ENCODE peak calls at places on chromosome 18, in seven cellular contexts. G, U, O, L, Q, K and H are unnamed samples.

GRCh38 chr18:31041346-31042067 is 1.0 kb downstream of the DSC3 start:
- DNase-seq in U (no peak), L (peak; percentile 52), O (peak; percentile 40), Q (no peak), G (no peak), K (no peak), H (no peak)

GRCh38 chr18:10259934-10260333 is 194.5 kb upstream of the APCDD1 start:
- DNase-seq in G (no peak), O (no peak), U (peak; percentile 34), L (no peak), Q (no peak), K (no peak), H (no peak)

GRCh38 chr18:23593720-23594119 is 7.4 kb upstream of the NPC1 start:
- DNase-seq in K (no peak), G (no peak), O (no peak), U (peak; percentile 96), L (no peak), Q (no peak), H (no peak)

GRCh38 chr18:41009926-41010325 is 945.1 kb upstream of the PIK3C3 start:
- DNase-seq in L (no peak), O (no peak), U (no peak), Q (no peak), K (no peak), G (no peak), H (no peak)

GRCh38 chr18:56382541-56382940 is 255.9 kb downstream of the TXNL1 start:
- DNase-seq in G (no peak), Q (no peak), O (peak; percentile 54), U (no peak), L (no peak), K (peak; percentile 30), H (no peak)

GRCh38 chr18:13137939-13138821 is 80.4 kb upstream of the LDLRAD4 start:
- DNase-seq in K (peak; percentile 77), L (peak; percentile 77), U (no peak), G (no peak), Q (peak; percentile 30), O (no peak), H (peak; percentile 28)

GRCh38 chr18:34871435-34871834 is 161.3 kb downstream of the DTNA start:
- DNase-seq in L (no peak), O (no peak), U (no peak), K (no peak), G (no peak), Q (no peak), H (no peak)

GRCh38 chr18:76522104-76522503 is 27.1 kb upstream of the ZNF516 start:
- DNase-seq in Q (no peak), K (peak; percentile 65), O (no peak), L (no peak), G (no peak), U (no peak), H (no peak)

GRCh38 chr18:2846638-2847340 is at the start of gene EMILIN2:
- DNase-seq in L (peak; percentile 87), O (peak; percentile 78), U (no peak), G (no peak), Q (peak; percentile 72), K (peak; percentile 66), H (peak; percentile 55)

GRCh38 chr18:50879302-50880107 is 587 bp downstream of the ME2 start:
- DNase-seq in U (peak; percentile 26), G (peak; percentile 26), L (peak; percentile 81), K (no peak), O (peak; percentile 61), Q (no peak), H (no peak)

GRCh38 chr18:79507546-79508480 is 112.1 kb downstream of the NFATC1 start:
- DNase-seq in K (peak; percentile 79), Q (peak; percentile 85), U (peak; percentile 51), O (no peak), G (no peak), L (peak; percentile 84), H (peak; percentile 53)

GRCh38 chr18:77165489-77166415 is 33.2 kb upstream of the MBP start:
- DNase-seq in L (no peak), K (no peak), O (no peak), Q (peak; percentile 52), G (no peak), U (peak; percentile 47), H (no peak)

GRCh38 chr18:12458761-12459160 is 51.0 kb downstream of the PRELID3A start:
- DNase-seq in G (no peak), O (no peak), L (no peak), Q (no peak), U (peak; percentile 24), K (no peak), H (no peak)

GRCh38 chr18:3114026-3114425 is 101.1 kb upstream of the LPIN2 start:
- DNase-seq in L (no peak), G (no peak), U (no peak), K (no peak), O (no peak), Q (no peak), H (no peak)

GRCh38 chr18:32582455-32582854 is 111.8 kb upstream of the GAREM1 start:
- DNase-seq in O (no peak), U (no peak), L (no peak), K (no peak), Q (no peak), G (no peak), H (no peak)

DNA sequence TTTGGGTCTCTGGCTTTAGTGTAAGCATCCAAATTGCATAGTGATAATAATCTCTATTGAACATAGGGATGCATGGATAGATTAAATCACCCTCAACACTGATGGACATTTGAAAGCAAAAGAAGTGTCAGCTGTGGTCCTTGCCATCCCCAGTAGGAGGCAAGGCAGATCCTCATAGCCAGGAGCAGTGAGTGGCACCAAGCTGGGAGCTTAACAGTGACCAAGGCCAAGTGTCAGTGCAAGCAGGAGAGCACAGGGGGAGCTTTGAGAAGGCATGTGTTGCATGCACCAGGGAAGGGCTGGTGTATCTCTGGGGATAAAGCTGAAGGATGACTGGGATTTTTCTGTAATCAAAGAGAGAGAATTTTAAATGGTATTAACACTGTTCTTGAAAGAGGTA is 14.7 kb downstream of the SLC14A1 start:
- DNase-seq in Q (no peak), L (no peak), K (no peak), O (no peak), U (no peak), G (no peak), H (no peak)
- TF ChIP-seq CTCF in Q (peak; percentile 14), L (no peak), K (no peak), O (no peak), U (no peak), G (no peak), H (no peak)

GRCh38 chr18:5416112-5416511 is 120.6 kb upstream of the ZBTB14 start:
- DNase-seq in U (no peak), L (no peak), O (no peak), G (no peak), K (no peak), Q (no peak), H (no peak)

GRCh38 chr18:5415665-5416064 is 120.1 kb upstream of the ZBTB14 start:
- DNase-seq in K (no peak), Q (no peak), O (no peak), U (no peak), L (no peak), G (no peak), H (no peak)

GRCh38 chr18:5415035-5415434 is 119.5 kb upstream of the ZBTB14 start:
- DNase-seq in L (no peak), O (no peak), U (no peak), Q (no peak), K (no peak), G (no peak), H (no peak)

GRCh38 chr18:5413447-5413846 is 117.9 kb upstream of the ZBTB14 start:
- DNase-seq in K (no peak), Q (no peak), L (no peak), O (peak; percentile 67), G (no peak), U (no peak), H (no peak)

GRCh38 chr18:5414546-5414945 is 119.0 kb upstream of the ZBTB14 start:
- DNase-seq in G (no peak), O (peak; percentile 67), K (no peak), Q (no peak), L (no peak), U (no peak), H (no peak)
- TF ChIP-seq CTCF in G (no peak), O (no peak), K (no peak), Q (no peak), L (no peak), U (no peak), H (no peak)

GRCh38 chr18:8611916-8612576 is 2.8 kb downstream of the RAB12 start:
- DNase-seq in Q (no peak), O (no peak), L (no peak), K (no peak), G (no peak), U (no peak), H (no peak)

GRCh38 chr18:8614875-8615274 is 5.6 kb downstream of the RAB12 start:
- DNase-seq in G (no peak), O (no peak), U (no peak), Q (no peak), L (no peak), K (no peak), H (no peak)

GRCh38 chr18:8617907-8618306 is 8.7 kb downstream of the RAB12 start:
- DNase-seq in L (no peak), O (no peak), G (no peak), U (no peak), K (no peak), Q (no peak), H (no peak)

GRCh38 chr18:8616026-8616401 is 6.8 kb downstream of the RAB12 start:
- DNase-seq in K (no peak), U (no peak), Q (no peak), O (no peak), L (no peak), G (no peak), H (no peak)

DNA sequence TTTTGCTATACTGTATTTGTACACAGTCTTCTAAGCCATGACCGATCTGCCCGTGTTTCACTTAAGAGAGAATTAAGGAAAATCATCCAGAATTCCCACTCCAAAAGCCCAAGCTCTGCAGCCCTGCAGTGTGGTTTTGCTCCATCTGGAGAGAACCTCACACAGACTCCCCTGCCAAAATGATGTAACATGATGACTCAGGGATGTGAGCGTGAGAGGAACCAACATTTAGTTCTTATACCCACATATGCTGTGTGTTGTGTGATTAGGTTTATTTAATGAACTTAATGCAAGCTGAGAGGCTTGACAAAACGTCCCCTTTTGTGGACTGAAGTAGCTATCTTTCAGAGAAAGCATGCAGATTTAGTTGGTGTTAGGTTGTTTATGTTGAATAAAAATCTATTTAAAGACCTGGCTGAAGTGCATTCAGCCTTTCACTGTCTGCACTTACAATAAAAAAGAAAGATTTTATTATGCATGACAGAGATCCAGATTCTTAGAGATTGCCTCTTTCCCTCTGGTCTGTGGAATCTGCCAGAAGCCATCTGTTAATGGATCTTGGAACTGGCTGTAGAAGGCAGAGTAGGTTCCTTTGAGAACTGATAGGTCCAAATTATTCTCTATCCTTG is 6.3 kb downstream of the RAB12 start:
- DNase-seq in Q (no peak), O (no peak), G (no peak), K (peak; percentile 17), L (no peak), U (peak; percentile 92), H (no peak)
- TF ChIP-seq CTCF in Q (no peak), O (no peak), G (no peak), K (no peak), L (no peak), U (no peak), H (no peak)

DNA sequence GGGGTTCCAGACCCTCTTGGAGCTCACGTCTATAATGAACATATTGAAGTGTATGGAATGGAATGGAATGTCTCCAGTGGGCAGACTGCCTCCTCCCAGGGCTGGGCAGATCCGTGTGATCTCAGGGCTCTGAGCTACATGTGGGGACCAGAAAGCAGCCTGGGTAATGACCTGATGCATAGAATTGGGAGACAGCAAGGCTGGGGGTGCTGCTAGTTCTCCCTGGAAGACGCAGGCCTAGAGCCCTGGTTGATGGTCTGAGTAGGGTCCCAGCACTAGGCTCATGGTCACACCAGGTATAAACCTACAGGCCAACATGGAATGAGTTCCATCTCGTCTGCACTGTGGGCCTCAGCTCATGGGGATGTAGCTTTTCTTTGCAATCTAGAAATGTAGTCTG is 46.7 kb downstream of the ACAA2 start:
- DNase-seq in Q (no peak), L (peak; percentile 27), O (no peak), K (no peak), G (no peak), U (no peak), H (no peak)
- TF ChIP-seq CTCF in Q (no peak), L (no peak), O (no peak), K (no peak), G (no peak), U (no peak), H (no peak)